ENCODE peak calls at places on chromosomes 16 and 17, in nine cellular contexts. O is CD8-positive, alpha-beta T cell; U is fibroblast of mammary gland; N is neural progenitor cell; Q is epithelial cell of esophagus; A is fibroblast of lung; Z is GM12865; L is left ventricle myocardium inferior; P is uterus. B is an unnamed sample.

GRCh38 chr17:82330322-82331239 is 3.0 kb downstream of the SECTM1 start:
- DNase-seq in O (no peak), U (peak; percentile 60), N (no peak), Q (peak; percentile 52), A (peak; percentile 41), Z (peak; percentile 49), L (no peak), P (no peak), B (no peak)

GRCh38 chr17:74455025-74455585 is 11.3 kb upstream of the CD300A start:
- DNase-seq in O (no peak), U (no peak), N (peak; percentile 40), Q (no peak), A (no peak), Z (peak; percentile 44), L (no peak), P (peak; percentile 32), B (no peak)

GRCh38 chr16:81715358-81716196 is 63.5 kb upstream of the PLCG2 start:
- DNase-seq in O (peak; percentile 11), U (no peak), N (no peak), Q (no peak), A (no peak), Z (peak; percentile 84), L (no peak), P (no peak), B (no peak)

GRCh38 chr16:49640606-49641005 is 215.3 kb downstream of the ZNF423 start:
- DNase-seq in O (no peak), U (no peak), N (no peak), Q (no peak), A (peak; percentile 37), Z (no peak), L (no peak), P (no peak), B (no peak)

GRCh38 chr17:17994271-17994670 is 21.6 kb downstream of the DRC3 start:
- DNase-seq in O (peak; percentile 4), U (peak; percentile 15), N (peak; percentile 82), Q (peak; percentile 34), A (no peak), Z (peak; percentile 46), L (peak; percentile 31), P (no peak), B (no peak)

GRCh38 chr17:37742114-37742761 is 2.6 kb downstream of the HNF1B start:
- DNase-seq in O (no peak), U (no peak), N (peak; percentile 75), Q (peak; percentile 10), A (peak; percentile 17), Z (no peak), L (no peak), P (no peak), B (no peak)

GRCh38 chr16:11610121-11610505 is 23.4 kb upstream of the LITAF start:
- DNase-seq in O (no peak), U (no peak), N (no peak), Q (no peak), A (no peak), Z (no peak), L (no peak), P (no peak), B (no peak)

GRCh38 chr16:59633996-59634579 is 900.0 kb upstream of the GOT2 start:
- DNase-seq in O (no peak), U (peak; percentile 73), N (no peak), Q (peak; percentile 26), A (peak; percentile 91), Z (no peak), L (no peak), P (no peak), B (peak; percentile 51)

GRCh38 chr16:89651584-89651983 is 5.9 kb downstream of the CHMP1A start:
- DNase-seq in O (no peak), U (no peak), N (no peak), Q (no peak), A (no peak), Z (no peak), L (no peak), P (no peak), B (no peak)

GRCh38 chr17:63382826-63383225 is 63.3 kb downstream of the CYB561 start:
- DNase-seq in O (no peak), U (peak; percentile 47), N (no peak), Q (peak; percentile 24), A (peak; percentile 57), Z (no peak), L (no peak), P (no peak), B (no peak)

GRCh38 chr16:85286970-85287814 is 174.9 kb upstream of the CIBAR2 start:
- DNase-seq in O (no peak), U (peak; percentile 50), N (no peak), Q (no peak), A (peak; percentile 63), Z (no peak), L (peak; percentile 52), P (no peak), B (no peak)
- H3K4me3 ChIP-seq in O (no peak overlapping the region), U (no peak overlapping the region), N (no peak overlapping the region), Q (no peak overlapping the region), A (no peak overlapping the region), Z (no peak overlapping the region), L (peak overlapping the region; percentile 29), P (no peak overlapping the region), B (no peak overlapping the region)

DNA sequence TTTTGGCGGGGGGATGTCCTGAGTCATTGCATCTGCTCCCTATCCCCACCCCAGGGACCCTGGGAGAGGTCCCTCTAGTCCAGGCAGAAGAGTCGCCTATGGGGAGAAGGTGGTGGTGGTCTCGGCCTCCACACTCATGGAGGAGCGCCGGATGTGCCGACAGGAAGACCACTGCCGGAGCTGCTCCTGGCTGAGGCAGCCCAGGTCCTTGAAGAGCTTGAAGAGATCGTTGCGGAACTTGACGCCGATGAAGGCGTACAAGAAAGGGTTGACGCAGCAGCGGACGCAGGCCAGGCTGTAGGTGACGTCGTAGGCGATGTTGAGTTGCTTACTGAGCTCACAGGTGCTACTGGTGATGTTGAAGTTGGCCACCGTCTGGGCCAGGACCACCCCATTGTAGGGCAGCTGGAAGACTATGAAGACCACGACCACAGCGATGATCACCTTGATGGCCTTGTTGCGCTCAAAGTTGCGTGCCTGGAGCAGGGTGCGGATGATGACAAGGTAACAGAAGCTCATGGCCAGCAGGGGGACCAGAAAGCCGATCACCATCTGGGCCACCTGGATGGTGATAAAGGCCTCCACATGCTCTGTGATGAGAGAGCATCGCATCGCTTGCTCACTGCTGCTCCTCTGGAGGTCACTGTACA is 10.5 kb downstream of the CCR7 start:
- DNase-seq in O (no peak), U (no peak), N (no peak), Q (no peak), A (no peak), Z (peak; percentile 16), L (no peak), P (peak; percentile 29), B (no peak)
- TF ChIP-seq CTCF in O (no peak), U (no peak), N (no peak), Q (no peak), A (no peak), Z (no peak), L (no peak), P (no peak), B (no peak)

GRCh38 chr16:51544850-51545467 is 393.9 kb upstream of the SALL1 start:
- DNase-seq in O (no peak), U (no peak), N (peak; percentile 81), Q (no peak), A (no peak), Z (no peak), L (no peak), P (no peak), B (no peak)
- H3K4me3 ChIP-seq in O (no peak overlapping the region), U (no peak overlapping the region), N (peak overlapping the region; percentile 30), Q (no peak overlapping the region), A (no peak overlapping the region), Z (no peak overlapping the region), L (no peak overlapping the region), P (no peak overlapping the region), B (no peak overlapping the region)

GRCh38 chr17:46136820-46137219 is 56.4 kb downstream of the KANSL1 start:
- DNase-seq in O (no peak), U (peak; percentile 30), N (no peak), Q (no peak), A (no peak), Z (no peak), L (no peak), P (no peak), B (no peak)

GRCh38 chr17:46138470-46138869 is 54.8 kb downstream of the KANSL1 start:
- DNase-seq in O (no peak), U (no peak), N (no peak), Q (no peak), A (no peak), Z (no peak), L (no peak), P (no peak), B (no peak)

GRCh38 chr17:46135126-46135812 is 58.0 kb downstream of the KANSL1 start:
- DNase-seq in O (no peak), U (no peak), N (no peak), Q (no peak), A (no peak), Z (no peak), L (no peak), P (no peak), B (no peak)

GRCh38 chr17:46139365-46140210 is 53.6 kb downstream of the KANSL1 start:
- DNase-seq in O (no peak), U (no peak), N (no peak), Q (no peak), A (no peak), Z (peak; percentile 41), L (no peak), P (no peak), B (no peak)

DNA sequence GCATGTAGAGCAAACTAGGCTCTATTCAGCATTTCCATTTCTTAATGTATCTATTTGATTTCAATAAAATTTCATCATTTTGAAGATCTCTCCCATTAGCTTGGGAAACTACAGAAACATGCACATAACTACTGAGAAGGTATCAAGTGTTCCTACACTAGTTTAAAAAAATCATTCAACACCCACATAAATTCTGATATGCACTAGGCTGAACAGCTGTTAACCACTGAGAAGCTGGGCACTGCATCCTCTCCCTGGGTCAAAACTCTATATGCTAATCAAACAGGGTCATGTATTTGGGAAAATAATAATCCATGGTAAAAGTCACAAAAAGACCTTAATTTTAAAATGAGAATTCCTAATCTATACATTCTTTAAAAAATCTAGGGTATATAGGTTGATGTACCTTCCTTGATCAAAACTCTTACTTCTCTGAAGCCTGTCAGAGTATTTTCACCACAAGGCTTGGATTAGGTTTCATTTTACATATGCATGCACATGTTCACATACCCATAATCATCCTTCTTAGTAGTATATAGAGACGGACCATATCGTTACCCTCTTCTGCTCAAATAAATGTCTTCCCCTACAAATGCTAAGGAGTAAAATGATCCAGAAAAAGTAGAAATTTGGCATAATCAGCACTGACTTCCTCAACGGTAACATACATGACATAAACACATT is 57.2 kb downstream of the KANSL1 start:
- DNase-seq in O (no peak), U (no peak), N (no peak), Q (no peak), A (no peak), Z (no peak), L (no peak), P (no peak), B (no peak)
- TF ChIP-seq CTCF in O (no peak), U (no peak), N (no peak), Q (no peak), A (no peak), Z (no peak), L (no peak), P (no peak), B (no peak)